ENCODE peak calls at places on chromosomes 11 and 22, in five cellular contexts. R, E, M, I and G are unnamed samples.

GRCh38 chr11:28730889-28731288 is 622.7 kb downstream of the METTL15 start:
- DNase-seq in R (no peak), E (no peak), M (no peak), I (no peak), G (no peak)

GRCh38 chr11:2825886-2826678 is 59.5 kb downstream of the CDKN1C start:
- DNase-seq in R (peak), E (peak), M (peak), I (no peak), G (no peak)

GRCh38 chr22:37533995-37534394 is 14.8 kb upstream of the CARD10 start:
- DNase-seq in R (no peak), E (no peak), M (no peak), I (peak), G (no peak)

GRCh38 chr22:19039448-19039780 is 82.8 kb downstream of the DGCR2 start:
- DNase-seq in R (no peak), E (no peak), M (no peak), I (no peak), G (no peak)

GRCh38 chr22:21682385-21683175 is 16.8 kb downstream of the PPIL2 start:
- DNase-seq in R (no peak), E (peak), M (no peak), I (no peak), G (no peak)

GRCh38 chr22:35538801-35539321 is 1.8 kb upstream of the RASD2 start:
- DNase-seq in R (no peak), E (peak), M (no peak), I (no peak), G (peak)

GRCh38 chr11:11178671-11179070 is 174.4 kb downstream of the CSNK2A3 start:
- DNase-seq in R (no peak), E (peak), M (peak), I (no peak), G (no peak)

GRCh38 chr22:25353516-25354445 is 134.3 kb downstream of the CRYBB2 start:
- DNase-seq in R (no peak), E (no peak), M (no peak), I (no peak), G (no peak)

GRCh38 chr11:40380871-40381270 is 1078.6 kb downstream of the LRRC4C start:
- DNase-seq in R (no peak), E (no peak), M (no peak), I (no peak), G (no peak)

GRCh38 chr11:15258433-15259350 is 144.0 kb downstream of the INSC start:
- DNase-seq in R (no peak), E (peak), M (peak), I (peak), G (peak)

GRCh38 chr11:76206327-76207081 is at the start of gene WNT11:
- DNase-seq in R (no peak), E (peak), M (peak), I (peak), G (no peak)

GRCh38 chr22:30423959-30424380 is 1.6 kb upstream of the MTFP1 start:
- DNase-seq in R (peak), E (peak), M (peak), I (peak), G (peak)

GRCh38 chr11:98630736-98631135 is 390.0 kb upstream of the CNTN5 start:
- DNase-seq in R (no peak), E (no peak), M (no peak), I (no peak), G (no peak)

GRCh38 chr11:19398772-19399542 is 158.2 kb upstream of the E2F8 start:
- DNase-seq in R (no peak), E (no peak), M (peak), I (no peak), G (no peak)

GRCh38 chr11:12845739-12846358 is 163.3 kb upstream of the RASSF10 start:
- DNase-seq in R (no peak), E (peak), M (no peak), I (peak), G (peak)

GRCh38 chr11:102791271-102792036 is 6.5 kb downstream of the MMP1 start:
- DNase-seq in R (no peak), E (peak), M (no peak), I (no peak), G (no peak)

GRCh38 chr11:3799143-3799542 is 1.8 kb upstream of the NUP98 start:
- DNase-seq in R (no peak), E (no peak), M (no peak), I (no peak), G (no peak)

GRCh38 chr11:43920598-43921419 is 21.6 kb upstream of the C11orf96 start:
- DNase-seq in R (peak), E (peak), M (peak), I (no peak), G (no peak)

GRCh38 chr11:56404393-56404792 is 8.1 kb upstream of the OR5AL1 start:
- DNase-seq in R (no peak), E (no peak), M (no peak), I (no peak), G (no peak)

GRCh38 chr11:20397281-20397680 is 9.8 kb downstream of the PRMT3 start:
- DNase-seq in R (no peak), E (peak), M (peak), I (peak), G (peak)

GRCh38 chr11:67671211-67671520 is 3.3 kb downstream of the ALDH3B2 start:
- DNase-seq in R (no peak), E (no peak), M (no peak), I (no peak), G (no peak)